ENCODE peak calls at places on chromosome 9, in eight cellular contexts. Q, K, C, L, J, N, S and G are unnamed samples.

GRCh38 chr9:69874301-69875060 is 53.9 kb downstream of the CFAP95 start:
- ATAC-seq in Q (peak), K (no peak), C (no peak), L (no peak), J (no peak), N (no peak), S (no peak), G (no peak)

GRCh38 chr9:137293482-137294090 is 8.5 kb downstream of the NRARP start:
- ATAC-seq in Q (no peak), K (no peak), C (no peak), L (no peak), J (no peak), N (no peak), S (peak), G (no peak)

GRCh38 chr9:99326112-99326916 is 104.2 kb downstream of the SEC61B start:
- ATAC-seq in Q (no peak), K (peak), C (peak), L (peak), J (no peak), N (no peak), S (no peak), G (no peak)

GRCh38 chr9:70601000-70601929 is 186.8 kb upstream of the KLF9 start:
- ATAC-seq in Q (peak), K (no peak), C (no peak), L (peak), J (no peak), N (peak), S (peak), G (peak)

GRCh38 chr9:134553061-134553891 is 88.3 kb upstream of the COL5A1 start:
- ATAC-seq in Q (peak), K (no peak), C (no peak), L (no peak), J (no peak), N (no peak), S (peak), G (no peak)

GRCh38 chr9:111910428-111910827 is 13.8 kb downstream of the UGCG start:
- ATAC-seq in Q (no peak), K (no peak), C (peak), L (no peak), J (no peak), N (no peak), S (no peak), G (no peak)

GRCh38 chr9:121698627-121699270 is 47.3 kb downstream of the DAB2IP start:
- ATAC-seq in Q (no peak), K (peak), C (peak), L (peak), J (peak), N (no peak), S (no peak), G (peak)

GRCh38 chr9:126205260-126205659 is 121.4 kb upstream of the MVB12B start:
- ATAC-seq in Q (no peak), K (peak), C (no peak), L (no peak), J (no peak), N (no peak), S (no peak), G (no peak)

GRCh38 chr9:84238652-84239051 is 101.9 kb downstream of the SLC28A3 start:
- ATAC-seq in Q (no peak), K (no peak), C (no peak), L (peak), J (no peak), N (no peak), S (no peak), G (no peak)

GRCh38 chr9:134656334-134657034 is 14.9 kb downstream of the COL5A1 start:
- ATAC-seq in Q (no peak), K (peak), C (no peak), L (peak), J (no peak), N (no peak), S (no peak), G (no peak)

GRCh38 chr9:76651114-76651697 is 113.0 kb upstream of the PCA3 start:
- ATAC-seq in Q (peak), K (peak), C (peak), L (no peak), J (peak), N (no peak), S (no peak), G (no peak)

GRCh38 chr9:71741841-71742648 is 26.3 kb downstream of the CEMIP2 start:
- ATAC-seq in Q (no peak), K (no peak), C (no peak), L (peak), J (no peak), N (no peak), S (peak), G (no peak)

GRCh38 chr9:125133403-125134316 is 9.7 kb downstream of the SCAI start:
- ATAC-seq in Q (no peak), K (peak), C (peak), L (no peak), J (no peak), N (no peak), S (no peak), G (no peak)

GRCh38 chr9:131447148-131447547 is 53.3 kb downstream of the PRRC2B start:
- ATAC-seq in Q (peak), K (no peak), C (no peak), L (no peak), J (no peak), N (no peak), S (peak), G (no peak)

GRCh38 chr9:33065157-33066076 is 11.1 kb downstream of the SMU1 start:
- ATAC-seq in Q (no peak), K (peak), C (no peak), L (no peak), J (no peak), N (no peak), S (no peak), G (no peak)

GRCh38 chr9:83304686-83305085 is 233.5 kb downstream of the FRMD3 start:
- ATAC-seq in Q (peak), K (no peak), C (no peak), L (no peak), J (no peak), N (peak), S (peak), G (peak)

GRCh38 chr9:107239474-107239873 is 43.6 kb upstream of the RAD23B start:
- ATAC-seq in Q (peak), K (peak), C (no peak), L (no peak), J (no peak), N (no peak), S (no peak), G (no peak)

GRCh38 chr9:14256588-14256987 is 57.4 kb downstream of the NFIB start:
- ATAC-seq in Q (peak), K (no peak), C (no peak), L (peak), J (no peak), N (peak), S (peak), G (peak)